ENCODE peak calls at places on chromosomes 6 and 20, in nine cellular contexts. X is cardiac fibroblast; P is NB4; G is activated T-helper 1 cell treated with Interleukin-2 at 50 U/mL for 16 hours; M is activated CD4-positive, CD25-positive, alpha-beta regulatory T cell; Y is NCI-H1436; T is GM12865; S is GM23248; H is uterus. U is an unnamed sample.

GRCh38 chr6:335572-335971 is 43.3 kb downstream of the DUSP22 start:
- DNase-seq in H (no peak), Y (no peak), P (no peak), G (no peak), X (no peak), M (no peak), T (no peak), S (no peak), U (no peak)

GRCh38 chr6:74671558-74672025 is 534.3 kb downstream of the COL12A1 start:
- DNase-seq in T (no peak), H (no peak), G (no peak), M (no peak), Y (no peak), S (peak), P (no peak), X (peak), U (peak)

GRCh38 chr6:36334343-36334742 is 2.3 kb downstream of the BNIP5 start:
- DNase-seq in T (no peak), G (no peak), M (no peak), S (no peak), H (no peak), X (no peak), Y (no peak), P (no peak), U (no peak)

GRCh38 chr6:42260424-42260888 is 42.8 kb upstream of the MRPS10 start:
- DNase-seq in G (no peak), P (peak), H (peak), Y (no peak), M (no peak), S (no peak), X (no peak), T (no peak), U (no peak)

GRCh38 chr6:16238057-16238657 is at the start of gene GMPR:
- DNase-seq in H (peak), Y (peak), M (peak), G (peak), S (peak), T (peak), X (peak), P (peak), U (peak)

GRCh38 chr20:5205348-5206210 is 78.8 kb downstream of the CDS2 start:
- DNase-seq in T (peak), X (peak), S (peak), G (peak), Y (peak), P (peak), H (peak), M (peak), U (peak)

GRCh38 chr6:89518352-89519055 is 85.6 kb downstream of the ANKRD6 start:
- DNase-seq in H (no peak), X (no peak), M (no peak), G (no peak), T (no peak), S (no peak), Y (no peak), P (no peak), U (no peak)

GRCh38 chr6:101403566-101403965 is 10.1 kb downstream of the GRIK2 start:
- DNase-seq in P (no peak), G (no peak), T (no peak), Y (no peak), H (no peak), M (no peak), S (no peak), X (no peak), U (no peak)

GRCh38 chr20:57977588-57977987 is 250.9 kb downstream of the ANKRD60 start:
- DNase-seq in M (no peak), H (peak), G (no peak), X (no peak), S (no peak), P (no peak), T (no peak), Y (no peak), U (no peak)

GRCh38 chr20:24117386-24117785 is 128.8 kb upstream of the GGTLC1 start:
- DNase-seq in Y (no peak), S (no peak), H (no peak), P (no peak), X (peak), T (no peak), M (no peak), G (no peak), U (peak)

GRCh38 chr6:128491041-128491642 is 29.3 kb downstream of the PTPRK start:
- DNase-seq in S (no peak), P (no peak), H (no peak), G (no peak), T (no peak), Y (no peak), M (no peak), X (peak), U (no peak)

GRCh38 chr6:42704937-42705374 is 17.4 kb downstream of the PRPH2 start:
- DNase-seq in S (no peak), M (no peak), X (no peak), Y (no peak), P (no peak), G (no peak), T (no peak), H (no peak), U (no peak)

GRCh38 chr6:45613678-45614077 is 235.9 kb upstream of the SUPT3H start:
- DNase-seq in S (peak), H (peak), G (no peak), X (peak), M (no peak), P (no peak), Y (no peak), T (no peak), U (peak)

GRCh38 chr6:47161176-47161687 is 119.1 kb upstream of the ADGRF1 start:
- DNase-seq in G (no peak), X (peak), H (no peak), T (no peak), P (peak), S (peak), Y (no peak), M (no peak), U (peak)

GRCh38 chr6:118933855-118934460 is 1.0 kb downstream of the MCM9 start:
- DNase-seq in Y (no peak), T (no peak), X (no peak), G (no peak), H (no peak), P (no peak), S (no peak), M (no peak), U (no peak)